ENCODE peak calls at places on chromosomes 5 and 9, in eight cellular contexts. X is H9; Q is BE2C; V is hypothalamus; R is left cardiac atrium; B is activated T-cell treated with anti-CD3 and anti-CD28 coated beads, Interleukin-2, amount 50 U/mL, for 4 hours; F is NCI-H187; D is psoas muscle. G is an unnamed sample.

GRCh38 chr5:180070726-180071417 is 687 bp downstream of the RNF130 start:
- DNase-seq in X (no peak), Q (no peak), V (no peak), R (peak), B (no peak), F (peak), D (no peak), G (no peak)

GRCh38 chr5:132025403-132025971 is 14.0 kb upstream of the ACSL6 start:
- DNase-seq in X (no peak), Q (no peak), V (no peak), R (no peak), B (no peak), F (no peak), D (peak), G (no peak)

GRCh38 chr5:170863646-170864045 is 1.8 kb downstream of the RANBP17 start:
- DNase-seq in X (no peak), Q (no peak), V (no peak), R (no peak), B (no peak), F (no peak), D (no peak), G (no peak)

GRCh38 chr9:134575817-134576176 is 65.8 kb upstream of the COL5A1 start:
- DNase-seq in X (no peak), Q (no peak), V (no peak), R (no peak), B (no peak), F (no peak), D (no peak), G (peak)

GRCh38 chr5:38466444-38467189 is 89.8 kb downstream of the LIFR start:
- DNase-seq in X (no peak), Q (no peak), V (peak), R (peak), B (no peak), F (no peak), D (peak), G (peak)

GRCh38 chr9:72150653-72151052 is 1.4 kb downstream of the GDA start:
- DNase-seq in X (no peak), Q (no peak), V (no peak), R (no peak), B (no peak), F (no peak), D (no peak), G (no peak)

GRCh38 chr5:1881273-1881586 is 1.5 kb downstream of the IRX4 start:
- DNase-seq in X (peak), Q (no peak), V (no peak), R (no peak), B (no peak), F (no peak), D (no peak), G (no peak)

GRCh38 chr5:56176155-56176798 is 56.9 kb downstream of the ANKRD55 start:
- DNase-seq in X (no peak), Q (no peak), V (no peak), R (no peak), B (no peak), F (no peak), D (peak), G (no peak)

GRCh38 chr5:141003791-141004601 is 37.7 kb downstream of the PCDHAC2 start:
- DNase-seq in X (peak), Q (peak), V (no peak), R (no peak), B (no peak), F (peak), D (no peak), G (no peak)

GRCh38 chr9:91428927-91429351 is 5.3 kb upstream of the NFIL3 start:
- DNase-seq in X (no peak), Q (no peak), V (no peak), R (peak), B (no peak), F (no peak), D (no peak), G (no peak)

GRCh38 chr5:176737001-176737745 is 73.2 kb upstream of the UNC5A start:
- DNase-seq in X (peak), Q (peak), V (no peak), R (no peak), B (no peak), F (no peak), D (no peak), G (no peak)

GRCh38 chr5:141677415-141677814 is 4.6 kb downstream of the ARAP3 start:
- DNase-seq in X (peak), Q (peak), V (no peak), R (no peak), B (no peak), F (no peak), D (no peak), G (no peak)

GRCh38 chr5:101935086-101935485 is 361.0 kb downstream of the SLCO4C1 start:
- DNase-seq in X (no peak), Q (no peak), V (no peak), R (no peak), B (no peak), F (no peak), D (no peak), G (no peak)

G was measured in right lobe of liver.